ENCODE peak calls at places on chromosomes 3 and 15, in ten cellular contexts. I is astrocyte of the spinal cord, B is B cell, Q is IMR-90, V is OCI-LY7, J is tibial nerve, W is GM12865, K is GM06990, Z is PC-3, H is MM.1S. N is an unnamed sample.

GRCh38 chr3:139848660-139849059 is 86.3 kb upstream of the CLSTN2 start:
- DNase-seq in I (no peak), B (no peak), Q (no peak), V (no peak), J (no peak), W (no peak), K (no peak), Z (no peak), H (no peak), N (no peak)

GRCh38 chr3:184381261-184382224 is 1.7 kb downstream of the CHRD start:
- DNase-seq in I (no peak), B (no peak), Q (no peak), V (no peak), J (peak; percentile 46), W (no peak), K (no peak), Z (no peak), H (no peak), N (peak; percentile 42)

GRCh38 chr15:75307778-75308390 is 25.2 kb downstream of the GOLGA6D start:
- DNase-seq in I (no peak), B (no peak), Q (no peak), V (peak; percentile 37), J (no peak), W (peak; percentile 53), K (peak; percentile 15), Z (peak; percentile 67), H (peak; percentile 34), N (no peak)

GRCh38 chr3:179768080-179768479 is 115.2 kb downstream of the USP13 start:
- DNase-seq in I (peak; percentile 71), B (no peak), Q (peak; percentile 70), V (no peak), J (no peak), W (no peak), K (no peak), Z (peak; percentile 90), H (no peak), N (no peak)

GRCh38 chr3:72950801-72951200 is 45.8 kb upstream of the PPP4R2 start:
- DNase-seq in I (no peak), B (no peak), Q (no peak), V (no peak), J (no peak), W (no peak), K (no peak), Z (no peak), H (no peak), N (no peak)

GRCh38 chr3:171286580-171287249 is 173.5 kb downstream of the TNIK start:
- DNase-seq in I (peak; percentile 34), B (no peak), Q (no peak), V (no peak), J (no peak), W (peak; percentile 87), K (peak; percentile 54), Z (peak; percentile 16), H (peak; percentile 68), N (peak; percentile 45)

GRCh38 chr3:58564456-58565160 is 12.6 kb downstream of the FAM107A start:
- DNase-seq in I (peak; percentile 75), B (no peak), Q (peak; percentile 77), V (no peak), J (no peak), W (no peak), K (no peak), Z (peak; percentile 96), H (no peak), N (no peak)

GRCh38 chr3:42820746-42821051 is 11.5 kb downstream of the ACKR2 start:
- DNase-seq in I (no peak), B (no peak), Q (no peak), V (no peak), J (no peak), W (no peak), K (no peak), Z (no peak), H (no peak), N (no peak)

GRCh38 chr3:137692803-137693431 is 71.2 kb upstream of the SOX14 start:
- DNase-seq in I (no peak), B (no peak), Q (no peak), V (peak; percentile 3), J (no peak), W (peak; percentile 58), K (peak; percentile 3), Z (peak; percentile 19), H (peak; percentile 41), N (peak; percentile 32)

GRCh38 chr3:157058392-157059071 is 101.4 kb downstream of the CCNL1 start:
- DNase-seq in I (no peak), B (no peak), Q (no peak), V (no peak), J (no peak), W (peak; percentile 23), K (no peak), Z (no peak), H (no peak), N (no peak)

GRCh38 chr3:57683286-57683685 is 9.6 kb downstream of the DENND6A start:
- DNase-seq in I (no peak), B (no peak), Q (no peak), V (no peak), J (no peak), W (no peak), K (no peak), Z (no peak), H (no peak), N (no peak)

GRCh38 chr3:197406266-197406665 is 107.9 kb upstream of the DLG1 start:
- DNase-seq in I (peak; percentile 48), B (no peak), Q (no peak), V (no peak), J (no peak), W (no peak), K (no peak), Z (no peak), H (no peak), N (no peak)

GRCh38 chr3:142267269-142267668 is 41.9 kb upstream of the GK5 start:
- DNase-seq in I (no peak), B (no peak), Q (no peak), V (no peak), J (no peak), W (no peak), K (no peak), Z (no peak), H (no peak), N (no peak)

GRCh38 chr3:142272200-142272891 is 47.0 kb upstream of the GK5 start:
- DNase-seq in I (peak; percentile 14), B (no peak), Q (peak; percentile 71), V (no peak), J (no peak), W (no peak), K (no peak), Z (no peak), H (no peak), N (no peak)

GRCh38 chr3:142270407-142270806 is 45.0 kb upstream of the GK5 start:
- DNase-seq in I (no peak), B (no peak), Q (no peak), V (no peak), J (no peak), W (peak; percentile 3), K (no peak), Z (no peak), H (no peak), N (no peak)

GRCh38 chr3:142273501-142273900 is 48.1 kb upstream of the GK5 start:
- DNase-seq in I (no peak), B (no peak), Q (no peak), V (no peak), J (no peak), W (no peak), K (no peak), Z (no peak), H (no peak), N (no peak)

GRCh38 chr3:142269777-142270176 is 44.4 kb upstream of the GK5 start:
- DNase-seq in I (no peak), B (no peak), Q (no peak), V (no peak), J (no peak), W (no peak), K (no peak), Z (no peak), H (no peak), N (no peak)
- TF ChIP-seq CTCF in I (no peak), B (no peak), Q (no peak), V (no peak), J (no peak), W (no peak), K (no peak), Z (no peak), H (no peak), N (no peak)

DNA sequence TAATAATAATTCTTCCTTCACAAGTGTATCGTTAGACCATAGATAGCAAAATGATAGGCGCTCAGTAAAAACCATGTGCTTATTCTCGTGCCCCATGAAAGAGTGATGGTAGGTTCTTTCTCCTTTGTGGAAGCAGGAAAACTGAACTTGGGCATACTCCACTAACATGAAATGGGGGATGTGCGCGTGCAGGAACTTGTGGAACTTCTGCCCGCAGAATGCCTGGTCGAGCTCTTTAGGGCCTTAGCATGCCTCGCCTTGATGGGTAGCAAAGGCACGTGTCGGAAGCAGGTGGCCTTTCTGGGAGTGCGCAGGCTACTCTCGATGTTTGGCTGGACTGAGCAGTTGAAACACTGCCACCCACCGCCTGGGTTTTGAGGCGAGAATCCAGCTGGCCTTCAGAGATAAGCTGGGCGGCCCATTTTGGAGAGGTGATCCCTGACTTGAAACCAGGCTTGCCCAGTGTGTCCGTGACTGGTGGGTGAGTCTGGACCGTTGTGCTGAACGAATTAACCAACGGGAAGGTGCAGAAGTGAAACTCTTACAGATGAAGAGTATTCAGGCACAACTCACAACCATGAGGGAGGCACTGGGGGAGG is 821 bp downstream of the PCCB start:
- DNase-seq in I (peak; percentile 53), B (peak; percentile 42), Q (peak; percentile 47), V (peak; percentile 31), J (peak; percentile 23), W (peak; percentile 84), K (peak; percentile 65), Z (peak; percentile 9), H (peak; percentile 65), N (peak; percentile 48)
- TF ChIP-seq CTCF in I (peak; percentile 32), B (no peak), Q (peak; percentile 24), V (no peak), J (peak; percentile 9), W (peak; percentile 30), K (peak; percentile 40), Z (peak; percentile 11), H (peak; percentile 35), N (peak; percentile 12)

DNA sequence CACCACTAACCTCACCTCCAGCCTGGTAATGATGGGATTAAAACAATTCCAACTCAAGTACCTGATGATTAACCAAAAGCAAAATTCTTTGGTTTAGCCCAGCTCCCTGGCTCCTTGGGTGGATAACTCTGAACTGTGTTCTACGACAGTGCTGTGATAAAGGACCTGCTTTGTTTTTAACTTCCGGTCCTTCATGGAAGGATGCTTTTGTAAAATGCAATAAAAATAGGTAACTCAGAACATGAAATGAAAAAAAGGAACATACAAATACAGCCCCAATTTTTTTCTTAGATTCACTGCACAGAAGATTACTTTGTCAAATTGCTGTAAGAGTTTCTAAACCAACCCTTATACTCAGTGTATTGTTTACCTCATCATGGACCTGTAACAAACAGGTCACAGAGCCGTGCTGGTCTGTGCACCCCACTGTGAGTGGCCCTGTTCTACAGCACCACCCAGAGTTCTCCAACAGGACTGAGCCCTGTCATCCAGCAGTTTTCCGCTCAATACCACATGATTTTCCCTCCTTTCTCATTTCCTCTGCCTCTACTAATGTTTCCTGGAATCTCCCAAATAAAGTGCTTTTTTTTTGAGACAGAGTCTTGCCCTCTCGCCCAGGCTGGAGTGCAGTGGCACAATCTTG is 4.9 kb upstream of the PCYT1A start:
- DNase-seq in I (no peak), B (no peak), Q (no peak), V (peak; percentile 74), J (no peak), W (peak; percentile 68), K (peak; percentile 57), Z (no peak), H (no peak), N (peak; percentile 57)
- TF ChIP-seq CTCF in I (no peak), B (no peak), Q (no peak), V (peak; percentile 61), J (no peak), W (peak; percentile 20), K (peak; percentile 33), Z (peak; percentile 18), H (no peak), N (peak; percentile 3)

GRCh38 chr3:94862703-94863102 is 799.8 kb downstream of the NSUN3 start:
- DNase-seq in I (peak; percentile 9), B (no peak), Q (no peak), V (peak; percentile 12), J (no peak), W (peak; percentile 13), K (no peak), Z (peak; percentile 59), H (peak; percentile 64), N (peak; percentile 10)
- TF ChIP-seq CTCF in I (peak; percentile 64), B (no peak), Q (peak; percentile 22), V (peak; percentile 71), J (no peak), W (peak; percentile 29), K (peak; percentile 62), Z (peak; percentile 70), H (peak; percentile 73), N (peak; percentile 21)